ENCODE peak calls at places on chromosomes 2 and 18, in nine cellular contexts. C, O, Q, Y, J, F, U, A and E are unnamed samples.
A peak's percentile ranks its signal among the peaks of the same experiment; 100 is the strongest.

GRCh38 chr2:101899871-101900270 is 91.9 kb upstream of the IL1R2 start:
- DNase-seq in C (no peak), O (no peak), Q (no peak), Y (no peak), J (no peak), F (no peak), U (no peak), A (no peak), E (no peak)

GRCh38 chr2:17282245-17282644 is 236.0 kb downstream of the RAD51AP2 start:
- DNase-seq in C (no peak), O (no peak), Q (no peak), Y (no peak), J (no peak), F (no peak), U (no peak), A (no peak), E (no peak)

GRCh38 chr2:86661333-86661732 is 37.7 kb upstream of the RNF103 start:
- DNase-seq in C (no peak), O (no peak), Q (no peak), Y (no peak), J (peak; percentile 50), F (no peak), U (peak; percentile 15), A (no peak), E (no peak)

GRCh38 chr2:41763091-41763490 is 284.7 kb upstream of the PKDCC start:
- DNase-seq in C (no peak), O (no peak), Q (no peak), Y (no peak), J (no peak), F (no peak), U (peak; percentile 8), A (no peak), E (no peak)

GRCh38 chr2:207223051-207223450 is 57.3 kb upstream of the KLF7 start:
- DNase-seq in C (no peak), O (no peak), Q (no peak), Y (peak; percentile 40), J (peak; percentile 35), F (no peak), U (no peak), A (no peak), E (no peak)

GRCh38 chr2:3692375-3692774 is 11.0 kb upstream of the DCDC2C start:
- DNase-seq in C (no peak), O (no peak), Q (no peak), Y (no peak), J (peak; percentile 49), F (no peak), U (peak; percentile 56), A (no peak), E (no peak)

GRCh38 chr2:100821255-100821912 is 1.4 kb downstream of the NPAS2 start:
- DNase-seq in C (no peak), O (no peak), Q (no peak), Y (no peak), J (peak; percentile 34), F (no peak), U (peak; percentile 29), A (no peak), E (no peak)

GRCh38 chr2:22890142-22890541 is 494.8 kb upstream of the KLHL29 start:
- DNase-seq in C (no peak), O (no peak), Q (no peak), Y (no peak), J (no peak), F (no peak), U (no peak), A (no peak), E (peak; percentile 63)

GRCh38 chr2:37610638-37611289 is 60.7 kb downstream of the CDC42EP3 start:
- DNase-seq in C (no peak), O (no peak), Q (peak; percentile 59), Y (no peak), J (no peak), F (no peak), U (no peak), A (no peak), E (no peak)

GRCh38 chr2:232600053-232600773 is 33.2 kb upstream of the EFHD1 start:
- DNase-seq in C (no peak), O (no peak), Q (no peak), Y (no peak), J (no peak), F (no peak), U (peak; percentile 20), A (no peak), E (no peak)

GRCh38 chr2:160293401-160293911 is 93.4 kb upstream of the ITGB6 start:
- DNase-seq in C (no peak), O (no peak), Q (peak; percentile 47), Y (no peak), J (peak; percentile 38), F (no peak), U (no peak), A (no peak), E (no peak)

GRCh38 chr2:160289803-160290202 is 89.7 kb upstream of the ITGB6 start:
- DNase-seq in C (no peak), O (no peak), Q (no peak), Y (no peak), J (no peak), F (no peak), U (no peak), A (no peak), E (no peak)

GRCh38 chr2:160292225-160292624 is 92.2 kb upstream of the ITGB6 start:
- DNase-seq in C (no peak), O (no peak), Q (no peak), Y (no peak), J (no peak), F (no peak), U (no peak), A (no peak), E (no peak)

GRCh38 chr2:160290590-160290989 is 90.5 kb upstream of the ITGB6 start:
- DNase-seq in C (no peak), O (no peak), Q (no peak), Y (no peak), J (no peak), F (no peak), U (no peak), A (no peak), E (no peak)

GRCh38 chr2:160291382-160291781 is 91.3 kb upstream of the ITGB6 start:
- DNase-seq in C (no peak), O (no peak), Q (no peak), Y (no peak), J (no peak), F (no peak), U (no peak), A (no peak), E (no peak)
- TF ChIP-seq CTCF in C (no peak), O (no peak), Q (peak; percentile 5), Y (no peak), J (no peak), F (no peak), U (peak; percentile 11), A (no peak), E (no peak)

DNA sequence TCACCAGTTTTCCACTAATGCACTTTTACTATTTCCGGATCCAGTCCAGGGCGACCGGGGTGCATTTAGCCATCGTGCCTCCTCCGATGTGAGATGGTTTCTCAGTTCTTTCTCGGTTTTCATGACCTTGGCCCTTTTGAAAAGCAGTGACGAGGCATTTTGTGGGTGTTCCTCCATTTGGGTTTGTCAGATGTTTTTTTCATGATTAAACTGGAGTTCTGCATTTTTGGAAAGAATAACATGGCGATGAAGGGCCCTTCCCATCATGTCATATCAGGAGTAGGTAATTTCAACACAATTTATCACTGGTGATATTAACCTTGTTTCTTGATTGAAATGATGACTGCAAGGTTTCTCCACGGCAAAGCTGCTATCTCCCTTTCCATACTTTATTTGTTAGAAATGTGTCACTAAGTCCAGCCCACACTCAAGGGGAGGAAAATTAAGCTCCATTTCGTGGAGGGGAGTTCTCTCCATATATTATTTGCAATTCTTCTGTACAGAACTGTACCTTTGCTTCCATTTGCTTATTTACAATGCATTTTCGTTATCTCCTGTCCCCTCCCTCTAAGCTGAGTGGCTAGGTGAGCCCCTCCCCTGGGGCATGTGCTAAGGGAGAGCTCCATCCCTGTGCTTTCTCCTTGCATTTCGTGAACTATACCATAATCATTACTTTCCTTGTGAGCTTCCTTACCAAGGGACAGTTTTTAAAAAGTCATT is 8.9 kb upstream of the KLF11 start:
- DNase-seq in C (no peak), O (no peak), Q (no peak), Y (no peak), J (no peak), F (no peak), U (no peak), A (no peak), E (no peak)
- TF ChIP-seq CTCF in C (no peak), O (no peak), Q (no peak), Y (no peak), J (no peak), F (no peak), U (no peak), A (no peak), E (no peak)

GRCh38 chr18:6270791-6271216 is 143.9 kb downstream of the L3MBTL4 start:
- DNase-seq in C (no peak), O (no peak), Q (no peak), Y (peak; percentile 41), J (no peak), F (no peak), U (no peak), A (peak; percentile 33), E (no peak)
- TF ChIP-seq CTCF in C (no peak), O (no peak), Q (no peak), Y (no peak), J (no peak), F (no peak), U (no peak), A (no peak), E (no peak)

GRCh38 chr2:28415715-28416114 is 23.1 kb downstream of the FOSL2 start:
- DNase-seq in C (no peak), O (no peak), Q (no peak), Y (no peak), J (no peak), F (no peak), U (no peak), A (no peak), E (no peak)

GRCh38 chr2:28422903-28423741 is 30.5 kb downstream of the FOSL2 start:
- DNase-seq in C (no peak), O (no peak), Q (no peak), Y (no peak), J (no peak), F (no peak), U (no peak), A (no peak), E (no peak)

GRCh38 chr2:28419003-28419704 is 26.5 kb downstream of the FOSL2 start:
- DNase-seq in C (peak; percentile 40), O (no peak), Q (no peak), Y (no peak), J (no peak), F (no peak), U (peak; percentile 34), A (no peak), E (no peak)

GRCh38 chr2:28420717-28421116 is 28.1 kb downstream of the FOSL2 start:
- DNase-seq in C (peak; percentile 40), O (no peak), Q (no peak), Y (no peak), J (no peak), F (no peak), U (no peak), A (no peak), E (no peak)

DNA sequence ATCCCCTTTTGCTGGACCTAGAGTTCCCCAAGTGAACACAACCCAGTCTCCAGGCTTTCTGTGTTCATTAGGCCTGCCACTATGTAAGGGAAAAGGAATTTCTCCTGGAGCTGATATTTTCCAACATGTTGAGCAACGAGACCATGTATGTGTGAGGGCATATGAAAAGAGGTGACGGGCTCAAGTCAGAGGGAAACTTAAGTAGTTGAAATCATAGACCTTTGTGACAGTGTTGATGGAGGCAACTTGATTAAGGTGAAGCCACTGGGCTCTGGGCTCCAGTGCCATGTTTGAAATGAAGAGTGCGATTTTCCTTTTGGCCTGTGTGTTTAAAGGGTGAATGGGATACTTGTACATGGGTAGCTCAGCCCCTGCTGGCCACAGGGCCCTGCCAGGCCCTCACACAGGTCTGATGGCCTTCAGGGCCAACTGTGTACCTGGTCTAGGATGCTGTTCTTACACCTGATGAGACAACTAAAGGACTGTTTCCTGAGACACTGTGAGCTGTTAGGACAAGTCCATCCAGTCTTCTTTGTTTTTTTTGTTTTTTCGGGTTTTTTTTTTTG is 27.1 kb downstream of the FOSL2 start:
- DNase-seq in C (peak; percentile 21), O (no peak), Q (no peak), Y (no peak), J (no peak), F (no peak), U (no peak), A (no peak), E (no peak)
- TF ChIP-seq CTCF in C (no peak), O (no peak), Q (no peak), Y (no peak), J (no peak), F (no peak), U (no peak), A (no peak), E (no peak)